ENCODE peak calls at places on chromosomes 7 and 10, in seven cellular contexts. Z, R, P, Q, V, D and W are unnamed samples.

GRCh38 chr10:352476-353235 is 217.4 kb downstream of the ZMYND11 start:
- DNase-seq in Z (no peak), R (no peak), P (no peak), Q (no peak), V (no peak), D (no peak), W (no peak)

GRCh38 chr10:115856580-115856979 is 416.4 kb downstream of the GFRA1 start:
- DNase-seq in Z (no peak), R (no peak), P (no peak), Q (no peak), V (no peak), D (no peak), W (no peak)

GRCh38 chr10:55019461-55019860 is 218.4 kb upstream of the PCDH15 start:
- DNase-seq in Z (no peak), R (no peak), P (no peak), Q (no peak), V (no peak), D (no peak), W (no peak)

GRCh38 chr10:771647-772046 is 82.2 kb upstream of the DIP2C start:
- DNase-seq in Z (no peak), R (no peak), P (no peak), Q (no peak), V (no peak), D (no peak), W (no peak)

GRCh38 chr7:85535974-85536729 is 349.3 kb upstream of the SEMA3D start:
- DNase-seq in Z (no peak), R (no peak), P (no peak), Q (no peak), V (no peak), D (no peak), W (no peak)

GRCh38 chr10:110764378-110764777 is 107.3 kb upstream of the PDCD4 start:
- DNase-seq in Z (peak; percentile 63), R (no peak), P (no peak), Q (no peak), V (no peak), D (no peak), W (no peak)

GRCh38 chr7:94154182-94154581 is 150.0 kb upstream of the BET1 start:
- DNase-seq in Z (no peak), R (no peak), P (no peak), Q (no peak), V (no peak), D (no peak), W (no peak)

GRCh38 chr7:6232534-6232933 is 39.9 kb downstream of the CYTH3 start:
- DNase-seq in Z (peak; percentile 77), R (no peak), P (no peak), Q (no peak), V (no peak), D (no peak), W (no peak)